ENCODE peak calls at places on chromosome 12, in six cellular contexts. Y is body of pancreas, R is upper lobe of left lung, U is esophagus squamous epithelium, S is transverse colon, Z is tibial nerve. C is an unnamed sample.

GRCh38 chr12:89669197-89669596 is 39.4 kb downstream of the ATP2B1 start:
- DNase-seq in Y (no peak), R (no peak), U (no peak), S (no peak), Z (no peak), C (no peak)

GRCh38 chr12:6996040-6996441 is 22.2 kb downstream of the LPCAT3 start:
- DNase-seq in Y (no peak), R (no peak), U (no peak), S (no peak), Z (no peak), C (no peak)

GRCh38 chr12:29245246-29245645 is 96.2 kb downstream of the FAR2 start:
- DNase-seq in Y (no peak), R (no peak), U (no peak), S (no peak), Z (no peak), C (no peak)

GRCh38 chr12:121167232-121167820 is 34.6 kb downstream of the P2RX7 start:
- DNase-seq in Y (peak), R (no peak), U (no peak), S (no peak), Z (no peak), C (no peak)

GRCh38 chr12:116426391-116427136 is 132.6 kb upstream of the MAP1LC3B2 start:
- DNase-seq in Y (peak), R (no peak), U (no peak), S (peak), Z (peak), C (peak)

GRCh38 chr12:126668961-126669360 is 1598.0 kb upstream of the TMEM132C start:
- DNase-seq in Y (no peak), R (no peak), U (no peak), S (no peak), Z (no peak), C (no peak)

GRCh38 chr12:54328595-54329337 is 3.8 kb downstream of the COPZ1 start:
- DNase-seq in Y (no peak), R (no peak), U (no peak), S (no peak), Z (no peak), C (no peak)

GRCh38 chr12:26121841-26122680 is 2.8 kb downstream of the BHLHE41 start:
- DNase-seq in Y (peak), R (peak), U (no peak), S (no peak), Z (no peak), C (no peak)

GRCh38 chr12:82055391-82055790 is 296.2 kb upstream of the PPFIA2 start:
- DNase-seq in Y (no peak), R (no peak), U (no peak), S (no peak), Z (no peak), C (no peak)

GRCh38 chr12:84860718-84861117 is 51.9 kb downstream of the SLC6A15 start:
- DNase-seq in Y (no peak), R (no peak), U (no peak), S (no peak), Z (no peak), C (no peak)

GRCh38 chr12:51371295-51371953 is 19.8 kb downstream of the GALNT6 start:
- DNase-seq in Y (peak), R (no peak), U (no peak), S (peak), Z (peak), C (peak)

GRCh38 chr12:63937381-63938168 is 93.1 kb downstream of the SRGAP1 start:
- DNase-seq in Y (no peak), R (no peak), U (no peak), S (no peak), Z (no peak), C (no peak)

GRCh38 chr12:123094349-123095073 is 56.4 kb downstream of the PITPNM2 start:
- DNase-seq in Y (peak), R (no peak), U (no peak), S (peak), Z (peak), C (no peak)

GRCh38 chr12:124109760-124110159 is 136.7 kb downstream of the ZNF664 start:
- DNase-seq in Y (no peak), R (no peak), U (no peak), S (no peak), Z (no peak), C (no peak)

GRCh38 chr12:128797119-128798118 is 26.3 kb downstream of the SLC15A4 start:
- DNase-seq in Y (no peak), R (no peak), U (no peak), S (no peak), Z (no peak), C (no peak)

GRCh38 chr12:104281636-104282035 is 21.9 kb upstream of the EID3 start:
- DNase-seq in Y (no peak), R (no peak), U (no peak), S (no peak), Z (no peak), C (no peak)

GRCh38 chr12:77537648-77538047 is 293.0 kb upstream of the NAV3 start:
- DNase-seq in Y (no peak), R (no peak), U (no peak), S (no peak), Z (no peak), C (no peak)

GRCh38 chr12:30687265-30687986 is 8.2 kb downstream of the IPO8 start:
- DNase-seq in Y (no peak), R (no peak), U (no peak), S (no peak), Z (no peak), C (no peak)

GRCh38 chr12:89789862-89790261 is 81.2 kb upstream of the ATP2B1 start:
- DNase-seq in Y (peak), R (no peak), U (no peak), S (no peak), Z (no peak), C (no peak)

GRCh38 chr12:87796961-87797516 is 232.2 kb downstream of the C12orf50 start:
- DNase-seq in Y (no peak), R (no peak), U (no peak), S (no peak), Z (no peak), C (no peak)

GRCh38 chr12:65171870-65172269 is 2.5 kb downstream of the LEMD3 start:
- DNase-seq in Y (no peak), R (no peak), U (no peak), S (no peak), Z (no peak), C (no peak)

GRCh38 chr12:105228494-105228893 is 7.5 kb downstream of the APPL2 start:
- DNase-seq in Y (peak), R (no peak), U (no peak), S (no peak), Z (no peak), C (no peak)

GRCh38 chr12:121509339-121509738 is 71.5 kb downstream of the KDM2B start:
- DNase-seq in Y (no peak), R (peak), U (no peak), S (no peak), Z (no peak), C (no peak)

GRCh38 chr12:107992870-107993451 is 136.1 kb upstream of the WSCD2 start:
- DNase-seq in Y (peak), R (no peak), U (no peak), S (no peak), Z (no peak), C (no peak)

GRCh38 chr12:64466178-64466577 is 14.3 kb downstream of the TBK1 start:
- DNase-seq in Y (no peak), R (no peak), U (no peak), S (no peak), Z (no peak), C (no peak)

GRCh38 chr12:114638790-114639435 is 45.1 kb downstream of the TBX3 start:
- DNase-seq in Y (no peak), R (no peak), U (no peak), S (no peak), Z (no peak), C (no peak)

GRCh38 chr12:103505371-103506236 is 9.8 kb upstream of the C12orf42 start:
- DNase-seq in Y (no peak), R (no peak), U (no peak), S (no peak), Z (no peak), C (no peak)

GRCh38 chr12:16884819-16885218 is 278.9 kb upstream of the LMO3 start:
- DNase-seq in Y (no peak), R (no peak), U (no peak), S (no peak), Z (no peak), C (no peak)

GRCh38 chr12:131095826-131096680 is 142.3 kb downstream of the ADGRD1 start:
- DNase-seq in Y (no peak), R (no peak), U (no peak), S (no peak), Z (no peak), C (peak)

GRCh38 chr12:25996677-25997076 is 38.2 kb downstream of the RASSF8 start:
- DNase-seq in Y (no peak), R (no peak), U (no peak), S (no peak), Z (no peak), C (no peak)

DNA sequence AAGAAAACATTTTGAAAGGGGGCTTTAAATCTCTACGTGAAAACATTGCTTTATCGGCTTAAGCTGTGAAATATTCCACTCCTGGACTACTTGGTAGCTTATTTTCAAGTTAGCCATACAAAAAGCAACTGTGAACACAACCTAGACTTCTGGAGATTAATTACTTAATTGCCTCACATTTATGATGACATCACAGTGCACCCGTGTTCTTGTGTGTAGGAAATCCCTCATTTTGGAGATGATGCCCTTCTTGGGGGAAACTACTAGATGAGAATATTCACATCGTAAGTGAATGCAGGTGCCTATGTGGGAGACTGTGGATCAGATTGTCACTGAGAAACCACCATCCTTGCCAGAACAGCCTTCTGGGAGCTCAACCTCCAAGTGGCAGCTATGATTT is 10.5 kb upstream of the B4GALNT3 start:
- DNase-seq in Y (no peak), R (no peak), U (no peak), S (no peak), Z (no peak), C (no peak)
- TF ChIP-seq POLR2A in Y (no peak), R (no peak), U (no peak), S (no peak), Z (no peak), C (no peak)

GRCh38 chr12:57085999-57086950 is 2.6 kb upstream of the NAB2 start:
- DNase-seq in Y (peak), R (peak), U (no peak), S (peak), Z (peak), C (no peak)
- TF ChIP-seq POLR2A in Y (no peak), R (no peak), U (no peak), S (no peak), Z (no peak), C (no peak)

GRCh38 chr12:93570552-93571359 is 1.7 kb upstream of the SOCS2 start:
- DNase-seq in Y (peak), R (peak), U (peak), S (peak), Z (peak), C (peak)
- TF ChIP-seq POLR2A in Y (peak), R (peak), U (no peak), S (peak), Z (peak), C (no peak)

GRCh38 chr12:9730591-9730990 is 2.3 kb downstream of the CLECL1 start:
- DNase-seq in Y (no peak), R (no peak), U (no peak), S (no peak), Z (no peak), C (no peak)

GRCh38 chr12:9735601-9736000 is 2.7 kb upstream of the CLECL1 start:
- DNase-seq in Y (no peak), R (no peak), U (no peak), S (no peak), Z (no peak), C (no peak)

GRCh38 chr12:9731393-9731792 is 1.5 kb downstream of the CLECL1 start:
- DNase-seq in Y (no peak), R (no peak), U (no peak), S (no peak), Z (no peak), C (no peak)

GRCh38 chr12:9731797-9732196 is 1.1 kb downstream of the CLECL1 start:
- DNase-seq in Y (no peak), R (no peak), U (no peak), S (no peak), Z (no peak), C (no peak)

DNA sequence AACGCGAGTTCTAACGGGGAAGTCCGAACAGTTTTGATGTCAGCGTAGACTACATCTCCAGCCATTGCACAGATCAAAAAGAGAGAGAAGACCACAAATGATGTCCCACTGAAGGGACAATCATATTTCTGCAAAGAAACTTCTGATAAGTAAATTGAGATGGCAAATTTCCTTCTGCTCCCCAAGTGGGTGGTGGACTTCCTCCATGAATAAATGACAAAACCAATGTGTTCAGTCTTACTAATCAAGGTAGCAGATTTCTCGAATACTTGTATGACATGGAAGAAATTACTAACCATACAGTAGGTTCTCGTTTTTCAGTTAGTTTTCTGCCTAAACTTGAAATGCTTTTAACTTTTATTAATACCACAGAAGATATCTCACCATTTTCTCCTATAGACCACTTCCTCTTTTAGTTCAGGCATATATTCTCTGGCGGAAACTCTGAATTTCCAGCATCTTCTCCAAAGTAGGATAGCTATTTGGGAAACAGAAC is at the start of gene CLECL1:
- DNase-seq in Y (no peak), R (no peak), U (no peak), S (no peak), Z (no peak), C (no peak)
- TF ChIP-seq POLR2A in Y (no peak), R (no peak), U (no peak), S (no peak), Z (no peak), C (no peak)

GRCh38 chr12:4526923-4527546 is 11.7 kb upstream of the RAD51AP1 start:
- DNase-seq in Y (no peak), R (no peak), U (no peak), S (no peak), Z (no peak), C (no peak)
- TF ChIP-seq POLR2A in Y (no peak), R (no peak), U (no peak), S (no peak), Z (no peak), C (no peak)

GRCh38 chr12:52949413-52950331 is 754 bp downstream of the KRT18 start:
- DNase-seq in Y (peak), R (no peak), U (no peak), S (peak), Z (no peak), C (no peak)
- TF ChIP-seq POLR2A in Y (peak), R (peak), U (no peak), S (peak), Z (no peak), C (no peak)

DNA sequence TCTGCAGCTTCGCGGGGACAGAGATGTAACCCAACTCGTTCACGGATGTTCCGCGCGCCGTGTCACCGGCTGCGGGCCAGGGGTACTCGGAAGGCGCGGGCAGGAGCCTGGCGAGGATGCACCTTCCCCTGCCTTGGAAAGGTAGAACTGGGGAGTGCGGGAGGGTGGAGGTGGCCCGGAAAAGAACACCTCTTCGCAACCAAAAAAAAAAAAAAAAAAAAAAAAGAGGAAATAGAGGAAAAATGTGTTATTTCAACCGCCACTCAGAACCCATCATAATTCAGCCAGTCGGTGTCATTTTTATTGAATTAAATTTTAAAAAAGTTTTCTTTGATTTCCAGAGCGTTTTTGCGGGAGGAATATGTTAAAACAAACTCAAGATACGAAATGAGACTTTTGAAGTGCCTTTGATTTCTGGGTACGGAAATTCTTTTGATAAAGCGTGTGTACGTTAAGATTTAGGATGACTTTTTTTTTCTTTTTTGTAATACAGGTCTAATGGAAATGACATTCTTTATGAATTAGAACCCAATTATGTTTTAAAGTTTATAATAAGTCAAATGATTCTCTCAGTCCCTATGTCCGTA is 8.9 kb downstream of the CDKN1B start:
- DNase-seq in Y (no peak), R (peak), U (no peak), S (no peak), Z (no peak), C (no peak)
- TF ChIP-seq POLR2A in Y (no peak), R (peak), U (no peak), S (no peak), Z (no peak), C (no peak)